ENCODE peak calls at places on chromosomes 6 and 20, in ten cellular contexts. H is A549, P is tibial nerve, Y is sigmoid colon, W is HepG2, G is transverse colon, D is GM12878, Q is upper lobe of left lung, M is esophagus muscularis mucosa, I is stomach. B is an unnamed sample.
A peak's percentile ranks its signal among the peaks of the same experiment; 100 is the strongest.

GRCh38 chr6:125030969-125031368 is 68.7 kb downstream of the RNF217 start:
- DNase-seq in W (no peak), D (no peak), M (no peak), I (no peak), P (no peak), H (no peak), Y (no peak), Q (peak; percentile 5), G (no peak), B (no peak)

GRCh38 chr6:17473554-17473953 is 80.2 kb downstream of the CAP2 start:
- DNase-seq in D (no peak), H (no peak), W (no peak), Q (no peak), I (no peak), P (no peak), M (no peak), G (no peak), Y (no peak), B (no peak)

GRCh38 chr6:143034689-143035334 is 25.9 kb upstream of the AIG1 start:
- DNase-seq in G (peak; percentile 63), I (no peak), Y (no peak), P (no peak), W (peak; percentile 53), M (no peak), D (no peak), Q (no peak), H (no peak), B (no peak)

GRCh38 chr6:76703786-76704185 is 631.3 kb upstream of the IMPG1 start:
- DNase-seq in D (no peak), Q (no peak), G (no peak), Y (no peak), M (no peak), W (no peak), H (no peak), I (no peak), P (no peak), B (no peak)

GRCh38 chr6:44057238-44057930 is 69.9 kb downstream of the MRPL14 start:
- DNase-seq in Q (no peak), P (no peak), M (no peak), G (no peak), W (no peak), D (no peak), Y (no peak), H (no peak), I (no peak), B (no peak)

GRCh38 chr6:166056637-166057036 is 111.0 kb downstream of the TBXT start:
- DNase-seq in G (no peak), D (no peak), M (no peak), H (no peak), I (no peak), Q (no peak), P (no peak), W (no peak), Y (peak; percentile 81), B (peak; percentile 89)

GRCh38 chr6:158487495-158487894 is 72.4 kb upstream of the TMEM181 start:
- DNase-seq in M (no peak), G (no peak), H (no peak), Q (no peak), P (no peak), W (no peak), Y (no peak), I (no peak), D (no peak), B (no peak)

GRCh38 chr20:50233325-50234212 is 42.9 kb downstream of the CEBPB start:
- DNase-seq in G (no peak), Y (no peak), M (no peak), Q (no peak), P (no peak), D (no peak), H (no peak), W (no peak), I (no peak), B (no peak)

GRCh38 chr20:25336561-25337422 is 53.8 kb downstream of the ABHD12 start:
- DNase-seq in M (no peak), H (peak; percentile 71), Q (no peak), P (no peak), Y (no peak), W (peak; percentile 82), G (no peak), D (no peak), I (no peak), B (no peak)

GRCh38 chr20:19783966-19784401 is 25.9 kb downstream of the RIN2 start:
- DNase-seq in I (peak; percentile 36), Q (peak; percentile 42), H (peak; percentile 76), M (no peak), Y (peak; percentile 57), G (no peak), D (no peak), P (no peak), W (peak; percentile 49), B (no peak)

GRCh38 chr6:99119109-99120031 is 171.6 kb upstream of the FBXL4 start:
- DNase-seq in I (no peak), H (peak; percentile 27), Y (no peak), G (no peak), D (no peak), W (peak; percentile 23), P (peak; percentile 14), M (no peak), Q (no peak), B (no peak)

GRCh38 chr6:83273596-83273995 is 80.4 kb downstream of the RWDD2A start:
- DNase-seq in H (no peak), Q (no peak), Y (no peak), W (no peak), I (no peak), M (no peak), P (no peak), D (no peak), G (no peak), B (no peak)

GRCh38 chr6:49548613-49549304 is 1.7 kb upstream of the C6orf141 start:
- DNase-seq in P (no peak), D (no peak), W (no peak), Q (no peak), G (no peak), Y (no peak), I (no peak), H (no peak), M (no peak), B (no peak)

GRCh38 chr6:49550413-49551125 is at the start of gene C6orf141:
- DNase-seq in G (peak; percentile 76), M (no peak), D (no peak), I (peak; percentile 31), W (no peak), H (peak; percentile 65), Q (peak; percentile 79), Y (no peak), P (no peak), B (no peak)

GRCh38 chr6:49543087-49543858 is 7.2 kb upstream of the C6orf141 start:
- DNase-seq in H (peak; percentile 45), M (no peak), W (no peak), D (no peak), Q (no peak), Y (no peak), I (no peak), G (no peak), P (no peak), B (no peak)

GRCh38 chr6:49549691-49550412 is 616 bp upstream of the C6orf141 start:
- DNase-seq in P (no peak), Y (no peak), D (no peak), I (no peak), G (no peak), Q (no peak), H (no peak), M (no peak), W (no peak), B (no peak)

DNA sequence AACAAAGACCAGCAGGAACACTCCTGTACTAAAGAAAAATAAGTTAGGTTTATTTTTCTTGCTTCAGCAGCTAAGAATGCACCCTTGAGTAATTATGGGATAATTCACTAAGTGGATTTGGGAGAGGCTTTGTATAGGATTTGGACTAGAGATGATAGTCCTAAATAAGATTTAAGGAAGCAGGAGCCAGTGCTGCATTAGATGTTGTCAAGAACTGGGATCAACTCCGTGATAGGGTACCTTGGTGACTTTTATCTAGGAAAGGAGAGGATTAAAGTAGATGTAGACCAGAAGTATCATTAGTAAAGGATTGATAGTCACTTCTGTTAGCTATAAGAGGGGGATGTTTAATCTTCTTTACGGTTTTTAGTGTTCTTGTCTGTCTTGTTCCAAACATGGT is 4.1 kb upstream of the C6orf141 start:
- DNase-seq in H (no peak), Q (no peak), P (no peak), M (no peak), G (no peak), Y (no peak), W (no peak), D (no peak), I (no peak), B (no peak)
- TF ChIP-seq EP300 in H (no peak), Q (no peak), P (no peak), M (no peak), G (no peak), Y (no peak), W (no peak), D (no peak), I (no peak), B (no peak)

GRCh38 chr6:137712587-137712986 is 154.5 kb upstream of the TNFAIP3 start:
- DNase-seq in I (no peak), M (no peak), Y (no peak), D (no peak), H (no peak), W (no peak), P (no peak), Q (no peak), G (no peak), B (no peak)
- TF ChIP-seq EP300 in I (no peak), M (no peak), Y (no peak), D (no peak), H (no peak), W (no peak), P (no peak), Q (no peak), G (no peak), B (no peak)

GRCh38 chr6:5220436-5220835 is 40.3 kb downstream of the LYRM4 start:
- DNase-seq in G (no peak), Q (no peak), M (no peak), Y (no peak), W (no peak), D (no peak), P (no peak), H (no peak), I (no peak), B (no peak)

GRCh38 chr6:5219292-5219691 is 41.5 kb downstream of the LYRM4 start:
- DNase-seq in I (no peak), P (no peak), D (no peak), W (no peak), H (no peak), M (no peak), G (no peak), Q (no peak), Y (no peak), B (no peak)

DNA sequence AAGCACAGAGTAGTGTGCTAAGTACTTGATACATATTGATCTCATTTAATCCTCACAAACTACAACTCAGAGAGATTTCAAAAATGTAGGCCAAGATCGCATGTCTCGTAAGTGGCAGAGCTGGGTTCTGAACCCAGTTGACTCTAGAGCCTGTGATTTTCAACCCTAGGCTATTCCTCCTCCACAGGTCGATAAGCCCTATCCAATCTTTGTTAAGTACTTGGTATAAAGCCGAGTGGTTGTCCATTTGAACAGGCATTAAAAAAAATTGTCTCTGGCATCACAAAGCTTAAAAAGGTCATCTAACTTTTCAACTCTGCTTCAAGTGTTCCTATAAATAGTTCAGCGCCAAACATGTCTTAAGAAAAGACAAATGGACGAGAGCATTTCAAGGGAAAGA is 37.4 kb downstream of the LYRM4 start:
- DNase-seq in D (no peak), Q (no peak), M (no peak), P (no peak), Y (no peak), G (no peak), I (no peak), W (no peak), H (no peak), B (no peak)
- TF ChIP-seq EP300 in D (no peak), Q (no peak), M (no peak), P (no peak), Y (no peak), G (no peak), I (no peak), W (no peak), H (no peak), B (no peak)

GRCh38 chr6:40295251-40295949 is 291.8 kb downstream of the LRFN2 start:
- DNase-seq in H (no peak), P (no peak), M (no peak), I (no peak), Q (no peak), W (no peak), Y (no peak), G (no peak), D (no peak), B (no peak)
- TF ChIP-seq EP300 in H (no peak), P (no peak), M (no peak), I (no peak), Q (no peak), W (no peak), Y (no peak), G (no peak), D (no peak), B (no peak)

B was measured in ovary.